ENCODE peak calls at places on chromosomes 5 and 9, in ten cellular contexts. J, N, M, K, E, U, Q, L, G and R are unnamed samples.

GRCh38 chr5:54902817-54903473 is 82.4 kb downstream of the ESM1 start:
- DNase-seq in M (peak), K (no peak), Q (peak), L (no peak), N (no peak), U (no peak), E (no peak), G (peak), J (no peak), R (no peak)

GRCh38 chr9:134534661-134535080 is 106.9 kb upstream of the COL5A1 start:
- DNase-seq in L (no peak), Q (peak), J (no peak), N (no peak), G (no peak), M (no peak), K (no peak), E (peak), U (no peak), R (no peak)

GRCh38 chr5:150411245-150411979 is 1.3 kb downstream of the CD74 start:
- DNase-seq in E (peak), M (peak), Q (no peak), U (peak), J (peak), N (no peak), K (no peak), G (no peak), L (no peak), R (no peak)

GRCh38 chr5:177086918-177087706 is 397 bp downstream of the FGFR4 start:
- DNase-seq in E (no peak), N (peak), L (no peak), Q (no peak), J (no peak), M (peak), U (no peak), K (peak), G (no peak), R (peak)

GRCh38 chr5:107449369-107449768 is 221.4 kb downstream of the EFNA5 start:
- DNase-seq in G (no peak), K (no peak), Q (no peak), L (no peak), J (no peak), E (no peak), U (no peak), N (peak), M (peak), R (no peak)

GRCh38 chr9:37938121-37938906 is 34.4 kb upstream of the SLC25A51 start:
- DNase-seq in U (no peak), J (no peak), K (no peak), Q (peak), N (peak), G (peak), E (no peak), M (no peak), L (no peak), R (no peak)

GRCh38 chr5:138960145-138960692 is 85.1 kb upstream of the LRRTM2 start:
- DNase-seq in L (no peak), U (no peak), M (no peak), E (no peak), G (no peak), Q (no peak), J (no peak), K (no peak), N (no peak), R (no peak)

GRCh38 chr5:80615266-80615914 is 39.1 kb upstream of the MSH3 start:
- DNase-seq in G (no peak), U (no peak), N (no peak), M (no peak), L (no peak), E (no peak), K (no peak), J (no peak), Q (no peak), R (no peak)

GRCh38 chr5:115626444-115626823 is 598 bp upstream of the TMED7 start:
- DNase-seq in U (no peak), N (no peak), K (no peak), L (no peak), J (no peak), E (no peak), M (no peak), Q (peak), G (peak), R (peak)

GRCh38 chr5:81122271-81122670 is 110.9 kb upstream of the CKMT2 start:
- DNase-seq in N (no peak), E (no peak), K (no peak), Q (no peak), J (no peak), L (no peak), M (no peak), G (no peak), U (no peak), R (no peak)

DNA sequence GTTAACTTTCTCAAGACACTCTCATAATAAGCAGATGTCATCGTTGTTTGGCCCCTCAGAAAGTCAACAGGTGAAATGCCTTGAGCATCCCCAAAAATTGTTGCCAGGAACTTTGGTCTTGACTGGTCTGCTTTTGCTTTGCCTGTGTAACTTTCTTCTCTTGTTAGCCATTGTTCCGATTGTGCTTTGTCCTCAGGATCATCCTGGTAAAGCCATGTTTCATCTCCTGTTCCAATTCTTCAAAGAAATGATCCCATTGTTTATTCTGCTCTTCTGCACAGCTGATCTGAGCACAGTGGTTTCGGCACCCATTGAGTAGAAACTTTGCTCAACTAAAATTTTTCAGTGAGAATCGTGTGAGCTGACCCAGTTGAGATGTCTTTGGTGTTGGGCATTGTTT is 8.1 kb upstream of the ZBED3 start:
- DNase-seq in J (no peak), U (no peak), E (no peak), G (no peak), N (no peak), L (no peak), Q (no peak), K (no peak), M (no peak), R (no peak)
- TF ChIP-seq CTCF in J (no peak), U (no peak), E (no peak), G (no peak), N (no peak), L (no peak), Q (no peak), K (no peak), M (no peak), R (no peak)

GRCh38 chr5:114358329-114358728 is 3.5 kb upstream of the KCNN2 start:
- DNase-seq in E (no peak), J (no peak), Q (no peak), N (peak), M (no peak), K (no peak), L (no peak), G (no peak), U (no peak), R (no peak)
- TF ChIP-seq CTCF in E (no peak), J (no peak), Q (no peak), N (peak), M (no peak), K (no peak), L (no peak), G (no peak), U (no peak), R (no peak)

GRCh38 chr9:21473236-21473635 is 8.9 kb downstream of the IFNE start:
- DNase-seq in Q (no peak), U (no peak), L (no peak), E (no peak), M (no peak), K (no peak), J (no peak), N (no peak), G (no peak), R (no peak)
- TF ChIP-seq CTCF in Q (no peak), U (no peak), L (no peak), E (no peak), M (no peak), K (peak), J (no peak), N (no peak), G (peak), R (no peak)

GRCh38 chr9:114047717-114048116 is 30.4 kb downstream of the AMBP start:
- DNase-seq in E (no peak), K (peak), U (peak), G (peak), L (peak), J (no peak), M (peak), N (peak), Q (no peak), R (no peak)
- TF ChIP-seq CTCF in E (peak), K (no peak), U (peak), G (peak), L (peak), J (no peak), M (peak), N (peak), Q (peak), R (peak)

DNA sequence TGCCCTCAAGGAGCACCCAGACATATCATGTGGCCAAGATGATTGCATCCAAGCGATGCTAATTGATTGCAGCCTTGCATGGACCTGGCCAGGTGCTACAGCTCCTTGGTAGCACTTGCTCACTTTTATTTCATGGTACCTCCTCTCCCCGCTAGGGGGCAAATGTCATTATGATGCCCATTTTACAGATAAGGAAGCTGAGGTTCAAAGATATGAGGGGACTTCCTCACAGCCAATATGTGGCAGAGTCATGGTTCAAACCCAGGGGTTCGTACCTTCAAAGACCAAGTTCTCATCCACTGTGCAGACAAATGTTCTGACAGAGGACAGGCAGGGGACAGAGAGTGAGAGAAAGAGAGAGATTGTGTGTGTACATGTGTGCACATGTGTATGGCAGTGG is 21.9 kb upstream of the KCNMB1 start:
- DNase-seq in J (no peak), N (no peak), M (peak), E (no peak), G (no peak), U (no peak), L (no peak), K (no peak), Q (no peak), R (peak)
- TF ChIP-seq CTCF in J (no peak), N (no peak), M (peak), E (no peak), G (no peak), U (no peak), L (no peak), K (peak), Q (no peak), R (peak)